ENCODE peak calls at places on chromosomes 12 and 14, in four cellular contexts. B is A549, D is K562, E is HepG2. L is an unnamed sample.

GRCh38 chr14:105197274-105197673 is 16.2 kb upstream of the NUDT14 start:
- DNase-seq in B (no peak), D (no peak), E (no peak), L (no peak)

GRCh38 chr14:95311752-95312151 is 8.0 kb downstream of the CLMN start:
- DNase-seq in B (peak; percentile 56), D (no peak), E (no peak), L (no peak)

GRCh38 chr12:56040963-56041578 is 647 bp upstream of the RPS26 start:
- DNase-seq in B (no peak), D (no peak), E (no peak), L (no peak)

GRCh38 chr12:6452245-6452731 is 446 bp downstream of the TAPBPL start:
- DNase-seq in B (no peak), D (no peak), E (no peak), L (no peak)

GRCh38 chr12:83040991-83041390 is 354.3 kb downstream of the TMTC2 start:
- DNase-seq in B (no peak), D (no peak), E (no peak), L (no peak)

GRCh38 chr12:123083661-123084571 is 67.0 kb downstream of the PITPNM2 start:
- DNase-seq in B (no peak), D (no peak), E (no peak), L (no peak)

GRCh38 chr12:44076892-44077291 is 241.0 kb downstream of the TMEM117 start:
- DNase-seq in B (no peak), D (no peak), E (no peak), L (no peak)

GRCh38 chr12:50101663-50102062 is 2.1 kb upstream of the GPD1 start:
- DNase-seq in B (peak; percentile 65), D (peak; percentile 37), E (peak; percentile 55), L (no peak)

GRCh38 chr12:25130741-25131188 is 64.2 kb downstream of the DNAI7 start:
- DNase-seq in B (peak; percentile 21), D (peak; percentile 17), E (peak; percentile 31), L (no peak)

GRCh38 chr12:101620762-101621133 is 26.0 kb downstream of the MYBPC1 start:
- DNase-seq in B (no peak), D (no peak), E (no peak), L (no peak)

GRCh38 chr12:97560766-97561165 is 98.2 kb downstream of the RMST start:
- DNase-seq in B (no peak), D (no peak), E (no peak), L (no peak)

GRCh38 chr12:50562485-50563433 is 58.0 kb downstream of the DIP2B start:
- DNase-seq in B (no peak), D (peak; percentile 72), E (no peak), L (no peak)

GRCh38 chr14:21553266-21553665 is 26.6 kb downstream of the OR10G3 start:
- DNase-seq in B (no peak), D (no peak), E (no peak), L (no peak)

GRCh38 chr12:117685115-117685926 is 283.5 kb downstream of the KSR2 start:
- DNase-seq in B (peak; percentile 95), D (peak; percentile 37), E (peak; percentile 42), L (peak; percentile 80)

GRCh38 chr12:6613015-6613775 is 6.0 kb upstream of the CHD4 start:
- DNase-seq in B (no peak), D (peak; percentile 82), E (peak; percentile 62), L (no peak)

GRCh38 chr12:90827567-90827966 is 127.4 kb downstream of the CCER1 start:
- DNase-seq in B (no peak), D (no peak), E (no peak), L (no peak)

GRCh38 chr12:132513070-132513398 is 23.1 kb downstream of the FBRSL1 start:
- DNase-seq in B (no peak), D (no peak), E (no peak), L (no peak)

GRCh38 chr14:100621806-100622205 is 34.6 kb upstream of the BEGAIN start:
- DNase-seq in B (no peak), D (peak; percentile 92), E (no peak), L (no peak)

GRCh38 chr12:104596128-104596799 is 139.5 kb downstream of the CHST11 start:
- DNase-seq in B (no peak), D (no peak), E (no peak), L (no peak)

GRCh38 chr12:26007563-26007962 is 49.1 kb downstream of the RASSF8 start:
- DNase-seq in B (no peak), D (no peak), E (no peak), L (no peak)

GRCh38 chr12:129949652-129950051 is 45.8 kb upstream of the TMEM132D start:
- DNase-seq in B (no peak), D (no peak), E (no peak), L (no peak)
- TF ChIP-seq HDAC2 in B (no peak), D (no peak), E (no peak), L (no peak)

GRCh38 chr14:78598046-78598652 is 428.0 kb downstream of the NRXN3 start:
- DNase-seq in B (peak; percentile 68), D (peak; percentile 59), E (peak; percentile 44), L (peak; percentile 76)
- TF ChIP-seq PHF8 in B (no peak), D (no peak), E (no peak), L (no peak)

GRCh38 chr14:32708134-32708533 is 230.5 kb upstream of the NPAS3 start:
- DNase-seq in B (no peak), D (no peak), E (no peak), L (no peak)

GRCh38 chr14:32713856-32714255 is 224.8 kb upstream of the NPAS3 start:
- DNase-seq in B (no peak), D (no peak), E (no peak), L (no peak)

GRCh38 chr14:32709072-32709471 is 229.6 kb upstream of the NPAS3 start:
- DNase-seq in B (no peak), D (no peak), E (no peak), L (no peak)

GRCh38 chr14:32710351-32711102 is 228.2 kb upstream of the NPAS3 start:
- DNase-seq in B (no peak), D (no peak), E (no peak), L (no peak)

GRCh38 chr14:32711103-32711680 is 227.5 kb upstream of the NPAS3 start:
- DNase-seq in B (peak; percentile 26), D (peak; percentile 19), E (peak; percentile 62), L (no peak)
- TF ChIP-seq HDAC2 in B (no peak), D (no peak), E (no peak), L (no peak)

GRCh38 chr12:81759215-81759991 is at the start of gene PPFIA2:
- DNase-seq in B (no peak), D (no peak), E (no peak), L (peak; percentile 60)

GRCh38 chr12:81758421-81759214 is 532 bp downstream of the PPFIA2 start:
- DNase-seq in B (no peak), D (no peak), E (no peak), L (peak; percentile 79)

DNA sequence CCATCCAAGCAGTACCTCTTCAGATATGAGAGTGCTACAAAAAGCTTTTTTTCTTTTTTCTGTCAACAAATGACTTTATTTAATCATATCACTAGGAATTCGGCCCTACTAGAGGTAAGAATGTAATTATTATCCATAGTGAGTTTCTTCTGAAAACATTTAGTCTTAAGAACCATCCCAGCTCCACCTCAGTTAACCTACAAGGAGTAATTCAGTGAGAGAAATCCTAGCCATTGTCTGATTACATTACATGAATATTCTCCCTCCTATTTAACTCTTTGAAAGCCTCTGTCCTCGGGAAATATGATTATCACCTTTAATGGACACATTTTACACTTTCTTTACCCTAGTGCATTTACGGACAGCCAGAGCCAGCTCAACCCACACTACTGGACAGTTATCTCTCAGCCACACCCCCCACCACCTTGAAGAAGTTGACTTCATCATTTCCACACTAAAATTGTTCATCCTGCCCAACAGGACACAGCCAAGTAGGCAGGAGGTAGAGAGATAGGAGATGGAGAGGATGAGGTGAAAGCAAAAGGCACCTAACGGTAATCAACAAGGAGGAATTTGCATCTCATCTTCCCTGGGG is 1.3 kb downstream of the PPFIA2 start:
- DNase-seq in B (no peak), D (no peak), E (no peak), L (no peak)
- TF ChIP-seq PHF8 in B (no peak), D (no peak), E (no peak), L (no peak)

GRCh38 chr12:19967001-19967400 is 401.3 kb upstream of the PDE3A start:
- DNase-seq in B (no peak), D (no peak), E (no peak), L (no peak)
- TF ChIP-seq HDAC2 in B (no peak), D (no peak), E (no peak), L (no peak)